ENCODE peak calls at places on chromosomes 5 and 9, in five cellular contexts. J is lower lobe of right lung, G is brain microvascular endothelial cell, F is cardiac muscle cell, A is SK-N-SH. C is an unnamed sample.

GRCh38 chr5:54520438-54520846 is 2.9 kb downstream of the SNX18 start:
- DNase-seq in G (no peak), F (peak), A (no peak), J (no peak), C (no peak)

GRCh38 chr5:177169271-177169670 is 35.7 kb downstream of the NSD1 start:
- DNase-seq in G (no peak), J (no peak), F (no peak), A (no peak), C (no peak)

GRCh38 chr5:89668821-89669220 is 740.7 kb downstream of the CETN3 start:
- DNase-seq in F (no peak), J (no peak), G (no peak), A (no peak), C (no peak)

GRCh38 chr9:34381323-34381722 is 4.6 kb upstream of the MYORG start:
- DNase-seq in F (no peak), A (no peak), J (peak), G (no peak), C (no peak)

GRCh38 chr9:16458696-16459420 is 411.6 kb downstream of the BNC2 start:
- DNase-seq in J (no peak), G (no peak), F (no peak), A (no peak), C (no peak)

GRCh38 chr9:28714175-28714574 is 1140.9 kb upstream of the C9orf72 start:
- DNase-seq in F (no peak), A (no peak), J (no peak), G (no peak), C (no peak)

GRCh38 chr5:176775409-176775808 is 35.0 kb upstream of the UNC5A start:
- DNase-seq in G (no peak), F (no peak), J (no peak), A (no peak), C (no peak)

GRCh38 chr5:113378960-113379541 is 55.7 kb downstream of the TSSK1B start:
- DNase-seq in A (peak), J (no peak), G (peak), F (peak), C (peak)

GRCh38 chr9:35940474-35941467 is 17.2 kb downstream of the OR2S2 start:
- DNase-seq in F (no peak), G (no peak), J (no peak), A (no peak), C (no peak)

GRCh38 chr9:137314561-137315560 is 12.8 kb upstream of the NRARP start:
- DNase-seq in J (no peak), A (peak), F (no peak), G (no peak), C (no peak)

GRCh38 chr5:93078082-93079038 is 502.7 kb downstream of the NR2F1-AS1 start:
- DNase-seq in F (peak), G (peak), A (peak), J (no peak), C (peak)

GRCh38 chr9:137070201-137070905 is at the start of gene SAPCD2:
- DNase-seq in G (peak), J (peak), A (peak), F (peak), C (peak)

GRCh38 chr9:65458465-65458864 is 173.5 kb upstream of the FOXD4L5 start:
- DNase-seq in F (no peak), J (no peak), A (no peak), G (no peak), C (no peak)

DNA sequence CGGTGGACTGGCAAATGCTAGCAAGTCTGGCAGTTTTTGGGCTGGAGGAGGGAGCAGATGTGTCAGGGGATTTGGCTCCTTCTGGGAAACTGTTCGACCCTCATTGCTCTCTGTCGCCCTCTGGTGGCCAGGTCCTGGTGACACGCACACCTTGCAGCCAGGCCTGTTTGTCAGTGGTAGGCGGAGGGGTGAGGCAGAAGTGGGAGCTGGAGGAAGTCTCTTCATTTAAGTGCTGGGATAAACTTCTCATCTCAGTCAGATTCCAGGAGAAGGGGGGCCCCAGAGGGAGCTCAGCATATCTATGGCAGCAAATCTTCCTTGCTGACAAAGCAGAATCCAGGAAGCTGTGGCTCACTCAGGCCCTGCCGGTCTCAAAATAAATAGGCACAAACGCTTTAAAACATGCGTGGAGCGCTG is 326.5 kb downstream of the ZSWIM6 start:
- DNase-seq in A (peak), F (peak), J (peak), G (peak), C (peak)
- H3K4me3 ChIP-seq in A (no peak), F (no peak), J (no peak), G (no peak), C (no peak)

GRCh38 chr5:41707853-41708603 is 162.2 kb downstream of the OXCT1 start:
- DNase-seq in A (peak), F (peak), J (no peak), G (peak), C (peak)
- TF ChIP-seq CTCF in A (peak), F (peak), J (no peak), G (peak), C (peak)

GRCh38 chr9:134245179-134245578 is 80.8 kb upstream of the RNU6ATAC start:
- DNase-seq in A (no peak), F (no peak), J (no peak), G (no peak), C (no peak)

GRCh38 chr9:134242706-134243105 is 78.3 kb upstream of the RNU6ATAC start:
- DNase-seq in F (no peak), J (no peak), A (no peak), G (no peak), C (no peak)

GRCh38 chr9:134239939-134240338 is 75.6 kb upstream of the RNU6ATAC start:
- DNase-seq in G (no peak), J (no peak), F (no peak), A (no peak), C (no peak)

GRCh38 chr9:134240371-134240770 is 76.0 kb upstream of the RNU6ATAC start:
- DNase-seq in G (no peak), J (no peak), F (no peak), A (no peak), C (no peak)

GRCh38 chr9:134243778-134244467 is 79.6 kb upstream of the RNU6ATAC start:
- DNase-seq in A (no peak), G (no peak), J (peak), F (no peak), C (peak)
- H3K4me3 ChIP-seq in A (no peak), G (no peak), J (no peak), F (no peak), C (no peak)

DNA sequence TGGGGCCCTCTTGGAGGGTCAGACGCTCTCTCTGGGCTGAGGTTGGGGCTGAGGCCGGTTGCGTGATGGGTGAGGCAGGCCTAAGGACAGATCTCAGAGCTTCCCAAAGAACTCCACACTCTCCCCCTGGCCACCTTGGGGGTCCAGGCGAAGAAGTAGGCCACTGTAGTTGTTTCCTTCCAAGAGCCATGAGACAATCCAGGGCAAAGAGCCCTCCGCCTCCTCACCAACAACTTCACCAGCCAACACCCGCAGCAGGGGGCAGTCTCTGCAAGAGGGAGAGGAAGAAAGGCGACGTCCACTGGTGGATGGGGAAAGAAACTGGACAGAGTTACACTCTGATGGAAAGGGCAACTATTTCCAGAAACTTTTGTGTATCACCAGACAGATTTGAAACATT is 10.7 kb downstream of the SLC35A4 start:
- DNase-seq in A (no peak), J (peak), F (no peak), G (peak), C (no peak)
- TF ChIP-seq CTCF in A (no peak), J (peak), F (peak), G (peak), C (peak)